ENCODE peak calls at places on chromosomes 5 and 9, in four cellular contexts. One of them, this sample, is unnamed.

GRCh38 chr9:89536618-89537017 is 38.7 kb upstream of the SEMA4D start:
- DNase-seq in tibial artery: no peak
- DNase-seq in dorsolateral prefrontal cortex: no peak
- DNase-seq in nephron progenitor cell: no peak
- DNase-seq in this sample: no peak

GRCh38 chr5:172897691-172898512 is 61.3 kb upstream of the RPL26L1 start:
- DNase-seq in nephron progenitor cell: peak
- DNase-seq in tibial artery: no peak
- DNase-seq in dorsolateral prefrontal cortex: no peak
- DNase-seq in this sample: peak

GRCh38 chr5:67038817-67039603 is 157.6 kb downstream of the CD180 start:
- DNase-seq in nephron progenitor cell: no peak
- DNase-seq in dorsolateral prefrontal cortex: no peak
- DNase-seq in tibial artery: no peak
- DNase-seq in this sample: no peak

GRCh38 chr9:36731068-36731467 is 158.4 kb downstream of the MELK start:
- DNase-seq in tibial artery: no peak
- DNase-seq in dorsolateral prefrontal cortex: no peak
- DNase-seq in nephron progenitor cell: no peak
- DNase-seq in this sample: no peak

GRCh38 chr9:27487927-27488326 is 36.2 kb upstream of the IFNK start:
- DNase-seq in tibial artery: no peak
- DNase-seq in dorsolateral prefrontal cortex: no peak
- DNase-seq in nephron progenitor cell: no peak
- DNase-seq in this sample: no peak

GRCh38 chr5:54295658-54296276 is 14.6 kb downstream of the ARL15 start:
- DNase-seq in nephron progenitor cell: no peak
- DNase-seq in dorsolateral prefrontal cortex: no peak
- DNase-seq in tibial artery: no peak
- DNase-seq in this sample: no peak

GRCh38 chr5:111135946-111136345 is 43.8 kb downstream of the WDR36 start:
- DNase-seq in dorsolateral prefrontal cortex: no peak
- DNase-seq in nephron progenitor cell: no peak
- DNase-seq in tibial artery: no peak
- DNase-seq in this sample: no peak

GRCh38 chr9:121085661-121086060 is 10.9 kb downstream of the CNTRL start:
- DNase-seq in tibial artery: no peak
- DNase-seq in dorsolateral prefrontal cortex: no peak
- DNase-seq in nephron progenitor cell: no peak
- DNase-seq in this sample: no peak

GRCh38 chr5:134436523-134437339 is 25.1 kb upstream of the CDKN2AIPNL start:
- DNase-seq in nephron progenitor cell: no peak
- DNase-seq in tibial artery: peak
- DNase-seq in dorsolateral prefrontal cortex: peak
- DNase-seq in this sample: no peak

GRCh38 chr9:123033864-123034598 is 564 bp downstream of the GPR21 start:
- DNase-seq in nephron progenitor cell: no peak
- DNase-seq in tibial artery: no peak
- DNase-seq in dorsolateral prefrontal cortex: no peak
- DNase-seq in this sample: no peak

GRCh38 chr9:96514108-96514824 is 64.3 kb downstream of the HABP4 start:
- DNase-seq in dorsolateral prefrontal cortex: no peak
- DNase-seq in tibial artery: no peak
- DNase-seq in nephron progenitor cell: no peak
- DNase-seq in this sample: no peak

GRCh38 chr5:113293613-113294340 is 141.0 kb downstream of the TSSK1B start:
- DNase-seq in nephron progenitor cell: peak
- DNase-seq in tibial artery: no peak
- DNase-seq in dorsolateral prefrontal cortex: no peak
- DNase-seq in this sample: no peak

GRCh38 chr5:143985832-143986485 is 174.0 kb downstream of the HMHB1 start:
- DNase-seq in tibial artery: no peak
- DNase-seq in dorsolateral prefrontal cortex: no peak
- DNase-seq in nephron progenitor cell: no peak
- DNase-seq in this sample: no peak

GRCh38 chr9:92481029-92481633 is 1.2 kb downstream of the ASPN start:
- DNase-seq in tibial artery: no peak
- DNase-seq in nephron progenitor cell: no peak
- DNase-seq in dorsolateral prefrontal cortex: no peak
- DNase-seq in this sample: no peak

GRCh38 chr9:18849910-18850677 is 182.9 kb downstream of the SAXO1 start:
- DNase-seq in tibial artery: no peak
- DNase-seq in nephron progenitor cell: no peak
- DNase-seq in dorsolateral prefrontal cortex: no peak
- DNase-seq in this sample: no peak

GRCh38 chr5:153959134-153959957 is 79.4 kb downstream of the FAM114A2 start:
- DNase-seq in dorsolateral prefrontal cortex: no peak
- DNase-seq in nephron progenitor cell: no peak
- DNase-seq in tibial artery: no peak
- DNase-seq in this sample: peak

GRCh38 chr5:120382813-120383212 is 81.3 kb upstream of the PRR16 start:
- DNase-seq in tibial artery: no peak
- DNase-seq in dorsolateral prefrontal cortex: no peak
- DNase-seq in nephron progenitor cell: no peak
- DNase-seq in this sample: no peak